ENCODE peak calls at places on chromosomes 5 and 9, in four cellular contexts. M is heart right ventricle, V is transverse colon, S is psoas muscle. U is an unnamed sample. For H3K4me1, the result is how much of the 10 kb centered on the place peaks cover.

GRCh38 chr9:27202056-27202455 is 93.0 kb downstream of the TEK start:
- DNase-seq in M (no peak), V (no peak), S (no peak), U (no peak)

GRCh38 chr5:67089200-67089725 is 107.3 kb downstream of the CD180 start:
- DNase-seq in M (no peak), V (no peak), S (peak), U (no peak)

GRCh38 chr9:76652894-76653293 is 111.3 kb upstream of the PCA3 start:
- DNase-seq in M (no peak), V (no peak), S (no peak), U (no peak)

GRCh38 chr5:9523090-9523813 is 22.6 kb downstream of the SEMA5A start:
- DNase-seq in M (no peak), V (no peak), S (no peak), U (no peak)

GRCh38 chr5:125856949-125857348 is 566.3 kb upstream of the GRAMD2B start:
- DNase-seq in M (no peak), V (no peak), S (no peak), U (no peak)

GRCh38 chr9:3924145-3924544 is 375.7 kb downstream of the GLIS3 start:
- DNase-seq in M (no peak), V (no peak), S (no peak), U (no peak)

GRCh38 chr5:91928751-91929521 is 545.8 kb upstream of the ARRDC3 start:
- DNase-seq in M (no peak), V (no peak), S (no peak), U (no peak)

GRCh38 chr9:6925841-6926240 is 168.1 kb downstream of the KDM4C start:
- DNase-seq in M (no peak), V (no peak), S (no peak), U (no peak)

GRCh38 chr5:43873791-43874190 is 270.8 kb downstream of the NNT start:
- DNase-seq in M (no peak), V (no peak), S (no peak), U (no peak)

GRCh38 chr5:10145922-10146321 is 103.8 kb downstream of the ATPSCKMT start:
- DNase-seq in M (no peak), V (no peak), S (no peak), U (no peak)

GRCh38 chr5:58999804-59000595 is 417.1 kb downstream of the RAB3C start:
- DNase-seq in M (no peak), V (no peak), S (no peak), U (no peak)

GRCh38 chr5:83394190-83394589 is 77.4 kb upstream of the VCAN start:
- DNase-seq in M (no peak), V (no peak), S (no peak), U (no peak)

GRCh38 chr5:149675467-149676201 is 54.5 kb upstream of the PPARGC1B start:
- DNase-seq in M (peak), V (peak), S (no peak), U (no peak)

GRCh38 chr9:126630458-126631237 is 16.9 kb downstream of the LMX1B start:
- DNase-seq in M (no peak), V (no peak), S (no peak), U (no peak)

GRCh38 chr5:151646334-151646733 is 40.4 kb downstream of the SPARC start:
- DNase-seq in M (no peak), V (no peak), S (no peak), U (no peak)

GRCh38 chr9:138070815-138071214 is 193.2 kb downstream of the CACNA1B start:
- DNase-seq in M (no peak), V (no peak), S (no peak), U (peak)

GRCh38 chr5:158198636-158199035 is 339.7 kb upstream of the CLINT1 start:
- DNase-seq in M (no peak), V (no peak), S (no peak), U (no peak)

GRCh38 chr5:142312399-142312798 is 12.4 kb downstream of the SPRY4 start:
- DNase-seq in M (no peak), V (no peak), S (no peak), U (no peak)

GRCh38 chr9:129798973-129799372 is 4.0 kb upstream of the TOR1B start:
- DNase-seq in M (no peak), V (no peak), S (no peak), U (no peak)

GRCh38 chr9:115008536-115008935 is 78.1 kb upstream of the TNFSF8 start:
- DNase-seq in M (no peak), V (no peak), S (no peak), U (no peak)

GRCh38 chr9:135822383-135822755 is 85.0 kb downstream of the CAMSAP1 start:
- DNase-seq in M (no peak), V (no peak), S (no peak), U (no peak)

GRCh38 chr9:27457445-27457844 is 66.6 kb upstream of the IFNK start:
- DNase-seq in M (no peak), V (peak), S (no peak), U (no peak)

GRCh38 chr5:35129921-35130485 is 82.3 kb upstream of the AGXT2 start:
- DNase-seq in M (no peak), V (peak), S (no peak), U (no peak)

GRCh38 chr5:94791787-94792186 is 173.3 kb downstream of the SLF1 start:
- DNase-seq in M (peak), V (no peak), S (no peak), U (no peak)

DNA sequence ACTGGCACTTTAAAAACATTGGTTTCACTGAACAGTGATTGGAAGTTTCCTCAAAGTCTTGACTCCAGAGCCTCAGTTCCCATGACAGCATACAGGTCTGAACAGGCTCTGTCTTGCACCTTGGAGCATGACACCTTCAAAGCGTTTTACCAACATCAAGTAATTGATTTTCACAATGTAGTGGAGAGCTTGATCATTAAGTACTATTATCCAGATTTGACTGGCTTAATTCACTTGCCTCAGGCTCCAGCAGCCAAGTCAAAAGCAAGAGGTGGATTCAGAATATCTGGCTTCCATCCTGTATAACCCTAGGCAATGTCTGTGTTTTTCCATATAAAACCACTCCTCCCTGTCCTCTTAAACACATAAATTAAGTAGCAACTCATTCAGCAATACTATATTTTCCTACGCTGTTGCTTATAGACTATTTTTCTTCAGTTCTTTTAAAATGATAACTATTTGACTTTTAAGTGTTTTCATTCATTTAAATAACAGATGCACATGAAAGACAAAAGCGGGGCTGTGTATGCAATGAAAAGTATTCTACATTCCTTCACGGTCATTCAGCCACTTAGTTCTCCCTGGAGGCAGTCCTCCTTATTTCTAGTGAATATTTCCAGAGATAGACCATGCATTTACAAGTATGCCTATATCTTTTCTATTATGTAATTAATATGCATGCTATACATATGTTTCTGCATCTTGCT is 150.8 kb upstream of the RANBP3L start:
- DNase-seq in M (no peak), V (no peak), S (no peak), U (no peak)
- H3K4me1 ChIP-seq in M (under half), V (under half), S (under half), U (under half)

DNA sequence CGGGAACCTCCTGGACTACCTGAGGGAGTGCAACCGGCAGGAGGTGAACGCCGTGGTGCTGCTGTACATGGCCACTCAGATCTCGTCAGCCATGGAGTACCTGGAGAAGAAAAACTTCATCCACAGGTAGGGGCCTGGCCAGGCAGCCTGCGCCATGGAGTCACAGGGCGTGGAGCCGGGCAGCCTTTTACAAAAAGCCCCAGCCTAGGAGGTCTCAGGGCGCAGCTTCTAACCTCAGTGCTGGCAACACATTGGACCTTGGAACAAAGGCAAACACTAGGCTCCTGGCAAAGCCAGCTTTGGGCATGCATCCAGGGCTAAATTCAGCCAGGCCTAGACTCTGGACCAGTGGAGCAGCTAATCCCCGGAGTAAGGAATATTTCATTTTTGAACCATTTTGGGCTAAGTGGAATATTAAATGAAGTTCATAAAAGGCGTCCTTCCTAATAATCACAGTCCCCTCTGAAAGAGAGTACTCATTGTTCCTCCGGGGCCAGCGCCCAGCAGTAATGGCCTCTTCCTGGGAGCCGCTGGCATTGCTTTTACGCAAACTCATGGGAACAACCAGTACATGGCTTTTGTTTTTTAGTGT is 23.6 kb downstream of the QRFP start:
- DNase-seq in M (peak), V (peak), S (peak), U (no peak)
- H3K27ac ChIP-seq in M (peak), V (peak), S (no peak), U (peak)

GRCh38 chr5:132431682-132432081 is 58.9 kb downstream of the IRF1 start:
- DNase-seq in M (no peak), V (peak), S (no peak), U (no peak)
- H3K4me1 ChIP-seq in M (half or more), V (half or more), S (half or more), U (half or more)

GRCh38 chr5:179271301-179271650 is 74.0 kb downstream of the ADAMTS2 start:
- DNase-seq in M (no peak), V (no peak), S (no peak), U (no peak)

GRCh38 chr5:179270581-179271300 is 74.5 kb downstream of the ADAMTS2 start:
- DNase-seq in M (no peak), V (peak), S (peak), U (peak)

GRCh38 chr5:179272326-179273073 is 72.8 kb downstream of the ADAMTS2 start:
- DNase-seq in M (no peak), V (no peak), S (peak), U (peak)

GRCh38 chr5:179273074-179273435 is 72.2 kb downstream of the ADAMTS2 start:
- DNase-seq in M (no peak), V (no peak), S (peak), U (no peak)

DNA sequence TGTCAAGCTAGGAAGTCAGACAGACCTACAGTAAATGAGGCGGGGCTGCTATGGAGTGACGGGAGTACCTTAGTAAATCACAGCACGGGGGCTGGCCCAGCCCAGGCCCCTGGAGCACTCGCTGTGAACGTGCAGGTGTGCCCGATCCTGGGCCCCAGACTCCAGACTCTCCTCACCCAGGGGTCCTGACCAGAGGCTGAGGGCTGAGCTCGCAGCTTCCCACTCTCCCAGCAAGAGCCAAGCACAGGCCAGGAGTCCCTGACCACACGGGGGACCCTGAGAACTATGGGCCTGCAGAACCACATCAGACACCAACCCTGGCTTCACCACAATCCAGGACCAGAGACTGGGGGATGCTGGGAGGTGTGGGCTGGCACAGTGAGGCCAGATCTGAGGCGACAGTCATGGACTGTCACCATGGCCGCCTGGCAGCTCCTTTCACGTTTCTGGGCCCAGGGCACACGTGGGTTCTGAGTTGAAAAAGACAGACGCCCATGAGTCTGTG is 73.4 kb downstream of the ADAMTS2 start:
- DNase-seq in M (no peak), V (no peak), S (peak), U (peak)
- H3K27ac ChIP-seq in M (no peak), V (no peak), S (no peak), U (peak)

GRCh38 chr9:96871176-96871575 is 16.9 kb upstream of the ZNF782 start:
- DNase-seq in M (no peak), V (no peak), S (no peak), U (no peak)
- H3K4me1 ChIP-seq in M (under half), V (under half), S (under half), U (under half)

U was measured in right atrium auricular region.